ENCODE peak calls at places on chromosomes 13 and 19, in eight cellular contexts. X is activated CD4-positive, CD25-positive, alpha-beta regulatory T cell treated with anti-CD3 and anti-CD28 coated beads, Interleukin-2, amount 50 U/mL, for 16 hours; P is iPS-NIHi11; D is substantia nigra; L is Calu3; C is AG10803; E is stimulated activated CD4-positive, alpha-beta T cell treated with anti-CD3 and anti-CD28 coated beads, Interleukin-4, amount 100 ng/mL, for 48 hours; M is fibroblast of gingiva. F is an unnamed sample.
A peak's percentile ranks its signal among the peaks of the same experiment; 100 is the strongest.

GRCh38 chr13:25215253-25215575 is 43.1 kb upstream of the AMER2 start:
- DNase-seq in X (no peak), P (no peak), D (no peak), L (no peak), C (no peak), E (no peak), M (no peak), F (no peak)

GRCh38 chr13:33275916-33276315 is 9.6 kb downstream of the STARD13 start:
- DNase-seq in X (no peak), P (no peak), D (no peak), L (no peak), C (peak; percentile 89), E (no peak), M (peak; percentile 50), F (no peak)

GRCh38 chr19:1324792-1325567 is 39.3 kb downstream of the EFNA2 start:
- DNase-seq in X (no peak), P (peak; percentile 87), D (peak; percentile 56), L (peak; percentile 29), C (peak; percentile 67), E (peak; percentile 27), M (peak; percentile 76), F (no peak)

GRCh38 chr13:97280478-97280877 is 58.3 kb downstream of the MBNL2 start:
- DNase-seq in X (no peak), P (no peak), D (no peak), L (no peak), C (peak; percentile 35), E (no peak), M (no peak), F (no peak)

GRCh38 chr13:101965096-101965495 is 436.8 kb downstream of the FGF14 start:
- DNase-seq in X (no peak), P (no peak), D (no peak), L (no peak), C (no peak), E (no peak), M (no peak), F (no peak)

GRCh38 chr19:39410620-39411005 is 1.9 kb upstream of the PLEKHG2 start:
- DNase-seq in X (no peak), P (no peak), D (no peak), L (no peak), C (no peak), E (no peak), M (no peak), F (no peak)

GRCh38 chr19:23071087-23071511 is 45.7 kb upstream of the ZNF730 start:
- DNase-seq in X (no peak), P (peak; percentile 55), D (peak; percentile 11), L (no peak), C (no peak), E (no peak), M (peak; percentile 36), F (peak; percentile 24)

GRCh38 chr13:36750046-36750445 is 69.0 kb upstream of the RFXAP start:
- DNase-seq in X (no peak), P (no peak), D (no peak), L (no peak), C (no peak), E (no peak), M (no peak), F (no peak)

GRCh38 chr13:49679244-49679643 is 12.0 kb downstream of the EBPL start:
- DNase-seq in X (no peak), P (no peak), D (no peak), L (peak; percentile 10), C (no peak), E (no peak), M (no peak), F (no peak)

GRCh38 chr13:22877421-22877820 is 303.4 kb upstream of the SGCG start:
- DNase-seq in X (no peak), P (no peak), D (no peak), L (no peak), C (no peak), E (no peak), M (no peak), F (no peak)

GRCh38 chr19:15671237-15671636 is 1.6 kb upstream of the CYP4F12 start:
- DNase-seq in X (no peak), P (no peak), D (no peak), L (no peak), C (no peak), E (no peak), M (no peak), F (no peak)

GRCh38 chr19:14889994-14890393 is 4.1 kb upstream of the OR7A17 start:
- DNase-seq in X (no peak), P (no peak), D (no peak), L (no peak), C (no peak), E (no peak), M (no peak), F (no peak)

GRCh38 chr19:46192990-46193650 is 36.4 kb upstream of the IGFL1 start:
- DNase-seq in X (no peak), P (no peak), D (no peak), L (peak; percentile 48), C (peak; percentile 66), E (no peak), M (peak; percentile 62), F (no peak)

GRCh38 chr13:97130201-97130600 is 91.9 kb upstream of the MBNL2 start:
- DNase-seq in X (no peak), P (no peak), D (no peak), L (no peak), C (peak; percentile 16), E (no peak), M (peak; percentile 71), F (no peak)

GRCh38 chr13:98910501-98910951 is 67.3 kb downstream of the DOCK9 start:
- DNase-seq in X (no peak), P (no peak), D (no peak), L (peak; percentile 1), C (peak; percentile 62), E (no peak), M (peak; percentile 25), F (no peak)

GRCh38 chr19:4343845-4344713 is 717 bp downstream of the MPND start:
- DNase-seq in X (no peak), P (no peak), D (no peak), L (no peak), C (no peak), E (no peak), M (no peak), F (no peak)

GRCh38 chr19:41552558-41552957 is 23.4 kb upstream of the CEACAM21 start:
- DNase-seq in X (no peak), P (no peak), D (no peak), L (no peak), C (no peak), E (no peak), M (no peak), F (no peak)

GRCh38 chr13:80054806-80055205 is 286.1 kb downstream of the SPRY2 start:
- DNase-seq in X (no peak), P (no peak), D (no peak), L (no peak), C (peak; percentile 20), E (no peak), M (no peak), F (no peak)

GRCh38 chr13:31538067-31539042 is 201.0 kb upstream of the RXFP2 start:
- DNase-seq in X (no peak), P (peak; percentile 63), D (no peak), L (peak; percentile 4), C (peak; percentile 52), E (no peak), M (peak; percentile 32), F (no peak)

GRCh38 chr13:101144808-101145419 is 271.4 kb downstream of the NALCN start:
- DNase-seq in X (no peak), P (peak; percentile 37), D (no peak), L (no peak), C (peak; percentile 62), E (no peak), M (peak; percentile 48), F (no peak)

GRCh38 chr19:12880551-12881171 is 588 bp downstream of the DNASE2 start:
- DNase-seq in X (no peak), P (peak; percentile 60), D (no peak), L (no peak), C (no peak), E (no peak), M (peak; percentile 18), F (peak; percentile 53)

GRCh38 chr19:40235238-40236025 is 8.9 kb upstream of the CCNP start:
- DNase-seq in X (no peak), P (peak; percentile 82), D (no peak), L (no peak), C (no peak), E (no peak), M (no peak), F (peak; percentile 60)

GRCh38 chr19:18340237-18340989 is at the start of gene PGPEP1:
- DNase-seq in X (peak; percentile 44), P (peak; percentile 96), D (peak; percentile 71), L (peak; percentile 77), C (peak; percentile 43), E (peak; percentile 51), M (peak; percentile 49), F (peak; percentile 83)

GRCh38 chr19:10912619-10913018 is 15.8 kb downstream of the YIPF2 start:
- DNase-seq in X (no peak), P (no peak), D (no peak), L (no peak), C (no peak), E (no peak), M (no peak), F (peak; percentile 14)

F was measured in H9.